ENCODE peak calls at places on chromosomes 2 and 18, in four cellular contexts. X, N, O and D are unnamed samples.

GRCh38 chr2:11784310-11784709 is 37.9 kb downstream of the LPIN1 start:
- DNase-seq in N (no peak), X (no peak), O (no peak), D (no peak)

GRCh38 chr2:188132385-188132784 is 159.3 kb upstream of the GULP1 start:
- DNase-seq in X (peak), O (no peak), N (no peak), D (no peak)

GRCh38 chr18:11987527-11987926 is 6.2 kb downstream of the IMPA2 start:
- DNase-seq in O (peak), X (no peak), N (no peak), D (no peak)

GRCh38 chr2:104863585-104864279 is 9.8 kb downstream of the POU3F3 start:
- DNase-seq in N (no peak), O (no peak), X (peak), D (no peak)

GRCh38 chr18:47100214-47100831 is 50.0 kb downstream of the HDHD2 start:
- DNase-seq in N (peak), O (peak), X (peak), D (no peak)

GRCh38 chr2:239125726-239126675 is 274.8 kb downstream of the HDAC4 start:
- DNase-seq in O (no peak), X (no peak), N (no peak), D (no peak)

GRCh38 chr2:111135910-111136297 is 15.2 kb downstream of the BCL2L11 start:
- DNase-seq in N (peak), O (peak), X (peak), D (no peak)

GRCh38 chr2:8215159-8215863 is 466.5 kb upstream of the ID2 start:
- DNase-seq in N (no peak), O (no peak), X (no peak), D (no peak)

GRCh38 chr18:30271716-30272115 is 770.8 kb downstream of the DSC3 start:
- DNase-seq in O (no peak), N (peak), X (no peak), D (no peak)

GRCh38 chr18:9055185-9055584 is 47.3 kb upstream of the NDUFV2 start:
- DNase-seq in N (peak), O (peak), X (no peak), D (no peak)

GRCh38 chr18:36693931-36694661 is 134.7 kb downstream of the TPGS2 start:
- DNase-seq in X (no peak), O (peak), N (no peak), D (no peak)

GRCh38 chr18:62870643-62871042 is 155.3 kb downstream of the PHLPP1 start:
- DNase-seq in X (no peak), N (no peak), O (no peak), D (no peak)

GRCh38 chr2:221924551-221924950 is 352.4 kb upstream of the EPHA4 start:
- DNase-seq in N (no peak), O (no peak), X (no peak), D (no peak)

GRCh38 chr2:85706604-85707296 is 12.6 kb downstream of the GNLY start:
- DNase-seq in O (no peak), X (no peak), N (no peak), D (no peak)

GRCh38 chr2:232523682-232524597 is 2.0 kb upstream of the CHRND start:
- DNase-seq in X (peak), O (peak), N (no peak), D (no peak)

GRCh38 chr2:170928036-170928823 is 823 bp upstream of the GORASP2 start:
- DNase-seq in O (no peak), X (peak), N (peak), D (no peak)

GRCh38 chr2:229725716-229726346 is 11.5 kb upstream of the DNER start:
- DNase-seq in X (no peak), O (peak), N (peak), D (no peak)

GRCh38 chr2:3745901-3746300 is 42.5 kb downstream of the DCDC2C start:
- DNase-seq in X (no peak), O (no peak), N (no peak), D (no peak)

GRCh38 chr18:304887-305529 is 37.2 kb upstream of the THOC1 start:
- DNase-seq in O (peak), X (no peak), N (peak), D (no peak)

GRCh38 chr18:55265916-55266488 is 306.7 kb upstream of the CCDC68 start:
- DNase-seq in X (no peak), N (no peak), O (no peak), D (no peak)

GRCh38 chr2:197846789-197847188 is 42.4 kb downstream of the PLCL1 start:
- DNase-seq in N (no peak), X (no peak), O (no peak), D (no peak)

GRCh38 chr2:48471048-48471474 is 58.9 kb upstream of the STON1 start:
- DNase-seq in N (peak), O (peak), X (peak), D (no peak)